ENCODE peak calls at places on chromosomes 2 and 18, in four cellular contexts. S is cardiac muscle cell; C is GM23248; U is CD8-positive, alpha-beta memory T cell. W is an unnamed sample. For H3K36me3, the result is how much of the 10 kb centered on the place peaks cover.

GRCh38 chr18:22549260-22549937 is 131.7 kb upstream of the CTAGE1 start:
- DNase-seq in C (no peak), S (no peak), U (no peak), W (no peak)

GRCh38 chr2:158457826-158458616 is 1.3 kb downstream of the PKP4 start:
- DNase-seq in S (peak), C (peak), U (peak), W (no peak)

GRCh38 chr2:226183550-226183949 is 616.1 kb downstream of the IRS1 start:
- DNase-seq in U (no peak), S (no peak), C (no peak), W (no peak)

GRCh38 chr2:98474979-98475632 is 30.4 kb downstream of the INPP4A start:
- DNase-seq in U (no peak), S (peak), C (no peak), W (no peak)

GRCh38 chr2:235876099-235876679 is 292.0 kb downstream of the GBX2 start:
- DNase-seq in U (no peak), S (no peak), C (no peak), W (no peak)

GRCh38 chr2:216646116-216646515 is 12.9 kb downstream of the IGFBP2 start:
- DNase-seq in S (no peak), U (no peak), C (no peak), W (no peak)

GRCh38 chr2:104026726-104027125 is 827.2 kb upstream of the POU3F3 start:
- DNase-seq in C (no peak), S (no peak), U (no peak), W (no peak)

GRCh38 chr2:19695706-19696105 is 206.1 kb downstream of the TTC32 start:
- DNase-seq in S (no peak), C (no peak), U (no peak), W (no peak)

GRCh38 chr2:208501217-208501616 is 94.6 kb downstream of the PTH2R start:
- DNase-seq in C (no peak), U (no peak), S (peak), W (no peak)

GRCh38 chr2:182594286-182594685 is 121.8 kb upstream of the DNAJC10 start:
- DNase-seq in C (peak), U (no peak), S (no peak), W (no peak)

GRCh38 chr2:12717191-12717987 is 653 bp downstream of the TRIB2 start:
- DNase-seq in U (peak), C (peak), S (peak), W (no peak)

GRCh38 chr18:33269223-33269622 is 171.3 kb downstream of the CCDC178 start:
- DNase-seq in S (no peak), C (no peak), U (no peak), W (no peak)

GRCh38 chr2:43343573-43344304 is 117.3 kb upstream of the ZFP36L2 start:
- DNase-seq in U (no peak), C (peak), S (peak), W (peak)

GRCh38 chr2:27071990-27072830 is 756 bp upstream of the OST4 start:
- DNase-seq in S (peak), C (peak), U (no peak), W (no peak)

GRCh38 chr2:170486730-170487129 is 228.4 kb upstream of the SP5 start:
- DNase-seq in S (no peak), U (peak), C (no peak), W (no peak)

GRCh38 chr2:128714861-128715312 is 396.2 kb upstream of the HS6ST1 start:
- DNase-seq in U (no peak), S (peak), C (no peak), W (no peak)

GRCh38 chr2:12534646-12535263 is 182.0 kb upstream of the TRIB2 start:
- DNase-seq in S (no peak), U (no peak), C (peak), W (peak)

GRCh38 chr2:72999729-73000725 is 71.5 kb downstream of the SFXN5 start:
- DNase-seq in C (peak), S (no peak), U (no peak), W (peak)

GRCh38 chr18:48459016-48459415 is 49.8 kb upstream of the ZBTB7C start:
- DNase-seq in U (no peak), C (no peak), S (no peak), W (no peak)

GRCh38 chr2:218229851-218230250 is 12.9 kb downstream of the ARPC2 start:
- DNase-seq in S (no peak), C (peak), U (no peak), W (no peak)
- H3K4me3 ChIP-seq in S (no peak), C (peak), U (peak), W (no peak)

GRCh38 chr18:77021075-77021474 is 111.5 kb downstream of the MBP start:
- DNase-seq in C (no peak), U (no peak), S (no peak), W (no peak)
- H3K36me3 ChIP-seq in C (under half), U (under half), S (under half), W (under half)

DNA sequence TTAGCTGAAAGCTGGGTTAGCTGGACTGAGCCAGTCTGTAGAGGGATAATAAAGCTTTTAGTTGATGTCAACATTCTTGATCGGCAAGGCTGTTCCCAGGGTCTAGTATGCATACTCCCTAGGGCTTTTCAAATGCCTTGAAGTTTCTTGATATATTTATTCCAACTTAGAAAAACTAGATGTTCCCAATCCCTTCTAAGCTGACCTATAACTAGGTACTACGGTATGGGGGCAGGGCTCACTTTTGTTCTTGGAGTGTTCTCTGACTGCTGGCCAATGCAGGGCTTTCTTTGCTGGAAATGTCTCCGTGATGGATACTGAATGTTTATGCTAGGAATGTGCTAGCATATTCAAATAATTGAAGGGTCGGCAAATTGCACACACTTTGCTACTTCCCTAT is 258.6 kb upstream of the TANK start:
- DNase-seq in C (no peak), U (no peak), S (peak), W (no peak)
- H3K4me3 ChIP-seq in C (no peak), U (no peak), S (no peak), W (no peak)

GRCh38 chr2:1649871-1650473 is 94.3 kb downstream of the PXDN start:
- DNase-seq in U (no peak), S (no peak), C (no peak), W (no peak)
- H3K36me3 ChIP-seq in U (under half), S (under half), C (under half), W (under half)

W was measured in kidney epithelial cell.